ENCODE peak calls at places on chromosome 18, in four cellular contexts. L is K562, Y is HepG2, S is WTC11. U is an unnamed sample.

GRCh38 chr18:76658627-76659026 is 163.6 kb upstream of the ZNF516 start:
- DNase-seq in L (peak), Y (no peak), S (peak), U (peak)

GRCh38 chr18:61852496-61852895 is 40.3 kb downstream of the RNF152 start:
- DNase-seq in L (no peak), Y (no peak), S (no peak), U (no peak)

GRCh38 chr18:76988827-76989646 is 143.5 kb downstream of the MBP start:
- DNase-seq in L (no peak), Y (no peak), S (no peak), U (no peak)

GRCh38 chr18:58268849-58269248 is 224.8 kb downstream of the NEDD4L start:
- DNase-seq in L (peak), Y (no peak), S (no peak), U (no peak)

GRCh38 chr18:75290737-75291358 is 80.3 kb downstream of the TSHZ1 start:
- DNase-seq in L (no peak), Y (peak), S (no peak), U (no peak)

GRCh38 chr18:12911025-12911927 is 27.2 kb upstream of the PTPN2 start:
- DNase-seq in L (no peak), Y (no peak), S (peak), U (no peak)

GRCh38 chr18:11175266-11175947 is 26.0 kb upstream of the PIEZO2 start:
- DNase-seq in L (no peak), Y (no peak), S (no peak), U (no peak)

GRCh38 chr18:45106331-45106774 is 425.7 kb downstream of the SETBP1 start:
- DNase-seq in L (no peak), Y (no peak), S (no peak), U (no peak)

GRCh38 chr18:76349067-76349715 is 145.9 kb downstream of the ZNF516 start:
- DNase-seq in L (peak), Y (peak), S (peak), U (peak)

GRCh38 chr18:57768557-57769326 is 34.4 kb downstream of the ATP8B1 start:
- DNase-seq in L (no peak), Y (no peak), S (no peak), U (no peak)

GRCh38 chr18:75533954-75534353 is 106.5 kb upstream of the SMIM21 start:
- DNase-seq in L (no peak), Y (no peak), S (no peak), U (no peak)

GRCh38 chr18:24990548-24991219 is 361.3 kb downstream of the ZNF521 start:
- DNase-seq in L (no peak), Y (no peak), S (no peak), U (no peak)

GRCh38 chr18:63152791-63153190 is 166.8 kb downstream of the BCL2 start:
- DNase-seq in L (no peak), Y (no peak), S (no peak), U (no peak)

GRCh38 chr18:75003764-75004690 is 204.9 kb downstream of the PTGR3 start:
- DNase-seq in L (no peak), Y (no peak), S (no peak), U (no peak)

GRCh38 chr18:42275138-42275535 is 320.1 kb downstream of the PIK3C3 start:
- DNase-seq in L (no peak), Y (no peak), S (no peak), U (no peak)

GRCh38 chr18:76262956-76263955 is 231.8 kb downstream of the ZNF516 start:
- DNase-seq in L (no peak), Y (no peak), S (no peak), U (no peak)

GRCh38 chr18:49473721-49474120 is 13.3 kb upstream of the DYM start:
- DNase-seq in L (no peak), Y (no peak), S (no peak), U (no peak)

GRCh38 chr18:70232251-70232650 is 26.8 kb upstream of the RTTN start:
- DNase-seq in L (no peak), Y (no peak), S (no peak), U (no peak)

GRCh38 chr18:22545091-22545795 is 127.5 kb upstream of the CTAGE1 start:
- DNase-seq in L (no peak), Y (no peak), S (no peak), U (no peak)

GRCh38 chr18:26458526-26459232 is 89.7 kb downstream of the KCTD1 start:
- DNase-seq in L (no peak), Y (no peak), S (no peak), U (no peak)

GRCh38 chr18:74453011-74453571 is 4.0 kb downstream of the DIPK1C start:
- DNase-seq in L (no peak), Y (no peak), S (no peak), U (no peak)

GRCh38 chr18:40387130-40387821 is 1567.8 kb upstream of the PIK3C3 start:
- DNase-seq in L (no peak), Y (no peak), S (no peak), U (no peak)

GRCh38 chr18:62182220-62182619 is 4.6 kb downstream of the PIGN start:
- DNase-seq in L (no peak), Y (no peak), S (no peak), U (no peak)

GRCh38 chr18:23171581-23172156 is 36.4 kb downstream of the CABLES1 start:
- DNase-seq in L (no peak), Y (no peak), S (no peak), U (no peak)

GRCh38 chr18:61831071-61831470 is 61.7 kb downstream of the RNF152 start:
- DNase-seq in L (no peak), Y (no peak), S (no peak), U (no peak)

GRCh38 chr18:43322133-43322532 is 44.8 kb upstream of the SYT4 start:
- DNase-seq in L (no peak), Y (no peak), S (no peak), U (no peak)

GRCh38 chr18:72652990-72653593 is 109.0 kb upstream of the CBLN2 start:
- DNase-seq in L (peak), Y (peak), S (peak), U (peak)

GRCh38 chr18:74256190-74256589 is 35.6 kb downstream of the CYB5A start:
- DNase-seq in L (no peak), Y (no peak), S (no peak), U (no peak)

GRCh38 chr18:32373995-32374394 is 96.7 kb downstream of the GAREM1 start:
- DNase-seq in L (no peak), Y (no peak), S (no peak), U (peak)

GRCh38 chr18:42564761-42565160 is 550.7 kb downstream of the RIT2 start:
- DNase-seq in L (no peak), Y (no peak), S (no peak), U (no peak)

GRCh38 chr18:10139783-10140410 is 226.1 kb downstream of the VAPA start:
- DNase-seq in L (no peak), Y (no peak), S (no peak), U (no peak)

GRCh38 chr18:49728542-49728941 is 84.8 kb downstream of the ACAA2 start:
- DNase-seq in L (peak), Y (peak), S (peak), U (peak)

GRCh38 chr18:45059695-45060094 is 379.0 kb downstream of the SETBP1 start:
- DNase-seq in L (peak), Y (no peak), S (no peak), U (no peak)

DNA sequence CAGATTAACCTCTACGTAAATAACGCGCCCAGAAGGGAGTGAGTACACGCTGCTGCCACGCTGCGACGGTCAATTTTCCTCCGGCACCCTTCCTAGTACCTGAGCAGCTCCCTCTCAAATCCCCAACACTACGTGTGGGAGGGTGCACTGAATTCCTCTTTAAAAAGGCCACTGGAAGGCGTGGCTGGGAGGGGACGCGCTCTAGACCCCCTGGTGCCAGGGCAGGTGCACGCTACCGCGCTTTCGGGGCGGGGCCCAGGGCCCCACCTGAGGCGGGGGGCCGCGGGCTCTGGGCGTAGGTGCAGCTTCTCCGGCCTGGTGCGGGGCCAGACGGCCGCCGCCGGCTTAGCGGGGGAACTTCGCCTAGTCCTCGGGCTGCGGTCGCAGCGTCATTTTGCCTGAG is 668 bp upstream of the ANKRD12 start:
- DNase-seq in L (peak), Y (peak), S (peak), U (peak)
- TF ChIP-seq ELF4 in L (no peak), Y (no peak), S (no peak), U (no peak)

DNA sequence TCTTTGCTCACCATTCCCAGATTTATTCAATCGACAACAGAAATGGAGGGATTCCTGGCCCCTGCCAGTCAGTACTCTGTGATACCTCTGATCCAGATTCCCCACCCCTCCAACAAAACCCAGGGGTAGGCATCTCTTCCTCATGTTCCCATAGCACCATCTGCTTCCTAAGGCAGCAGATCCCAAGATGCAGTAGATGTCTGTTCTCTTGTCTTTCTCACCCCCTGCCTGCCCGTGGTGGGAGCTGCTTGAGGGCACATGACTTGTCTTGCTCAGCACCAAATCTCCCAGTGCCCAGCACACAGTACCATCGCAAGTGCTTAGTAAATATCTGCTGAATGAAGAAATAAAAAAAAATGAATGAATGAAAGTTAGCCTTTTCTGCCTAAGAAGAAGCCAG is 98.2 kb downstream of the ZBTB7C start:
- DNase-seq in L (no peak), Y (no peak), S (no peak), U (no peak)
- TF ChIP-seq ELF4 in L (no peak), Y (no peak), S (no peak), U (no peak)

DNA sequence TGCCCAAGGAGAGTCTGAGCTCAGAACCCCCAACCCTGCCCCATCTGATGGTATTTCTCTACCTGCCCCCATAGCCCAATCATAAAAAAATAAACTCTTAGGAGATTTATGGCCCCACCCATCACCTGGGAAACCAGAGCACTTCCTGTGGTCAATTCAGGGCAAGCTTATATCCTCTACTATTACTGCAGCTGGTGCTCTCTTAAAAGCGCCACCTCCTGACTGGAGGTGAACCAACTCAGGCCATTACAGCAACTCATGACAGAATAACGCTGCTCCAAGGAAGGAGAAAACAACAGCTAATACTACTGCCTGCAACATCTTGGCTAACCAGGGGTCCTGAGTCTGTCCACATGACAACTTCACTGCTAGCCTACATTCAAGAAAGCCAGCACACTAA is 195.7 kb downstream of the MTCL1 start:
- DNase-seq in L (no peak), Y (no peak), S (no peak), U (no peak)
- TF ChIP-seq ELF4 in L (no peak), Y (no peak), S (no peak), U (no peak)

DNA sequence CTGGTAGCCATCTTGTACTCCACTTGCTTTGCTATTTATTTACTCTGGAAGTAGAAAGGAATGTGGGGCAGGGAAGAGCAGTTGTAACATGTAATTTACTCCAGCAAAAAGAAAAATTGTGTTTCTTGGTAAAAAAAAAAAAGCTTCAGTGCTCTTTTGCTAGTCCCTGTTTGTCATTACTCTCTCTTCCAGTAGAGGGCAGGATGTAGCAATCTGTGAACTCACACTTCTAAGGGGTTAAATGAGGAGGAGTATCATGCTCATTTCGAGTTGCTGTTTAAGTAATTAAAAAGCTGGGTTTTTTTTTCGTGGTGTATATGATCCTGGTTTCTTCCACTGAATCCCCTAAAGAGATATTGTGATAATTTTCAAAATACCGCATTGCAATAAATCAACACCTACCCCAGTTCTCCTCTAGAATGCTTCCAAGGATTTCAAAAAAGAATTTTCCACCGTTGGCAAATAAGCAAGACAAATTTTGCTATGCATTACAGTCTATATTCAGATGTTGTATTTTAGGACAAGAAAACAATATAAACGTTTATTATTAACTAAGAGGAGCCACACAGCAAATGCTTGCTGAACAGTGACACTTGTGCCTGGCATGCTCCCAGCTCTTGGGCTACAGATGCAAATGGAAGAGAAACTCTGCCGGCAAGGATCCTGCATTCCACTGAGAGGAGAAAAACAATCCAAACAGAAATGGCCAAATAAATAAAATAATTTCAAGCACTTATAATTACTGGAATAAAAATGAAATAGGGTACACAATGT is 261.6 kb downstream of the ASXL3 start:
- DNase-seq in L (peak), Y (peak), S (no peak), U (peak)
- TF ChIP-seq ELF4 in L (no peak), Y (no peak), S (no peak), U (no peak)

DNA sequence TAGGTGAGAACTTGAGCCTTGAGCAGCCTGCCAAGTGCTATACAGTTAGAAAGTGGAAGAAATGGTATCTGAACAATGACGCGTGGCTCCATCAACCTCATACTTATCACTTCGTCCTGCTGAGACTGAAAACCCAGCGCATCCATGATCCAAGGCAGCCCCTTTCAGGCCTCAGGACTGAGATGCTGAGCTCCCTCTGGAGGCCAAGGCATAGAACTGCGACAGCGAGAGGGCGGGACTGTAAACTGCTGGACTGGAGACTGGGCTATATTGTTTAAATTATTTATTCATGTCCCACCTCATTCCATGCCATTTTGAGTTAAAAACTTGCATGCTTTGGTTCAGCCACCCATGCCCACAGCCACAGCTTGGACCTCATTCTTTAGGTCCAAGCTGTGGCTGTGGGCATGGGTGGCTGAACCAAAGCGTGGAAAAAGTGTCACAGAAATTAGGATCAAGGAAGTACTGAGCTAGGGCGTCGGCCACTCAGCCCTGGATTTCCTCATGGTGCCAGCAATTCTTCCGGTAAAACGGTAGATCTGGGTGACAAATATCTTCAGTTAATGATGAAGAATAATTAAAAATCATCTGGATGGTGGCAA is 195.5 kb downstream of the L3MBTL4 start:
- DNase-seq in L (peak), Y (peak), S (peak), U (peak)
- TF ChIP-seq ELF4 in L (no peak), Y (no peak), S (no peak), U (no peak)

GRCh38 chr18:3233004-3233403 is 13.2 kb upstream of the MYOM1 start:
- DNase-seq in L (no peak), Y (no peak), S (no peak), U (no peak)

GRCh38 chr18:3236470-3236869 is 11.1 kb upstream of the MYL12A start:
- DNase-seq in L (no peak), Y (no peak), S (no peak), U (no peak)

GRCh38 chr18:3233433-3234168 is 13.8 kb upstream of the MYOM1 start:
- DNase-seq in L (no peak), Y (peak), S (no peak), U (no peak)

GRCh38 chr18:3235846-3236245 is 11.8 kb upstream of the MYL12A start:
- DNase-seq in L (no peak), Y (no peak), S (no peak), U (no peak)

DNA sequence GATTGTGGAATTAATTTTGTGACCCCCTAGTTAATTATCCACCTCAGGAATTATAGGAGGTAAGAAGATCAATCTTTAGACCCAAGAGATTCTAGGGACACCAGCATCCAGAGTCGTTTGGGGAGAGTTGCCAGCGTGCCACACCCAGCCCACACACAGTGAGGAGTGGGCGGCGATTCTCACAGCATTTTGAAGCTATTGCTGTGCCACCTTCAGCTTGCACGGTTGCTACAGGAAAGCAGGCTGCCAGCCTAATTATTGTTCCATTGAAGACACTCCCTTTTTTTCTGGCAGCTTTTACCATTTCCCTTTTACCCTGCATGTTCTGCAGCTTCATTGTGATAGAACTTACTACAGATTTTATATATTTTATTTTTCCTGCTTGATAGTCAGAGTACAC is 13.1 kb upstream of the MYL12A start:
- DNase-seq in L (no peak), Y (no peak), S (no peak), U (no peak)
- TF ChIP-seq ELF4 in L (no peak), Y (no peak), S (no peak), U (no peak)

GRCh38 chr18:35982404-35983114 is 10.1 kb downstream of the RMP24 start:
- DNase-seq in L (no peak), Y (no peak), S (no peak), U (no peak)
- TF ChIP-seq ELF4 in L (no peak), Y (no peak), S (no peak), U (no peak)